ENCODE peak calls at places on chromosomes 6 and 20, in eight cellular contexts. T is IMR-90, W is lung, F is BJ, V is suprapubic skin, L is tibial nerve, P is psoas muscle, S is Caco-2. R is an unnamed sample.

GRCh38 chr6:35388023-35388422 is 45.7 kb downstream of the PPARD start:
- DNase-seq in P (no peak), V (no peak), W (no peak), L (no peak), F (no peak), T (no peak), S (no peak), R (no peak)

GRCh38 chr20:51930775-51931174 is 128.5 kb upstream of the SALL4 start:
- DNase-seq in L (no peak), S (no peak), W (no peak), V (no peak), P (no peak), T (peak), F (no peak), R (no peak)

GRCh38 chr6:159169193-159169555 is at the start of gene FNDC1:
- DNase-seq in S (no peak), L (no peak), W (no peak), T (no peak), V (no peak), P (peak), F (no peak), R (no peak)

GRCh38 chr20:25622450-25623224 is 1.2 kb downstream of the NANP start:
- DNase-seq in S (no peak), L (no peak), V (no peak), W (no peak), T (peak), P (no peak), F (no peak), R (no peak)

GRCh38 chr6:143027058-143027457 is 33.6 kb upstream of the AIG1 start:
- DNase-seq in V (no peak), L (peak), F (no peak), S (no peak), T (peak), W (no peak), P (peak), R (no peak)

GRCh38 chr20:37690626-37691369 is 3.0 kb upstream of the CTNNBL1 start:
- DNase-seq in T (no peak), L (no peak), W (no peak), F (no peak), V (no peak), P (no peak), S (no peak), R (no peak)

GRCh38 chr20:10131612-10132345 is 86.9 kb upstream of the SNAP25 start:
- DNase-seq in L (no peak), P (no peak), V (no peak), F (no peak), T (peak), W (no peak), S (no peak), R (no peak)

GRCh38 chr20:326645-327031 is 1.3 kb downstream of the SOX12 start:
- DNase-seq in L (no peak), W (no peak), P (peak), T (no peak), V (no peak), S (no peak), F (no peak), R (no peak)

GRCh38 chr6:140079328-140079727 is 704.9 kb upstream of the CITED2 start:
- DNase-seq in F (no peak), S (no peak), W (no peak), V (no peak), P (no peak), L (no peak), T (peak), R (no peak)

GRCh38 chr6:2911171-2911570 is 8.1 kb upstream of the SERPINB9 start:
- DNase-seq in P (no peak), W (no peak), L (no peak), V (no peak), S (no peak), F (no peak), T (no peak), R (peak)

GRCh38 chr6:18493421-18493891 is 106.3 kb downstream of the RNF144B start:
- DNase-seq in F (no peak), W (peak), P (no peak), V (no peak), T (no peak), S (no peak), L (no peak), R (no peak)

GRCh38 chr6:71459162-71459561 is 170.6 kb downstream of the OGFRL1 start:
- DNase-seq in F (no peak), S (no peak), L (no peak), W (no peak), T (no peak), V (no peak), P (no peak), R (no peak)

GRCh38 chr6:108446629-108447150 is 114.0 kb upstream of the FOXO3 start:
- DNase-seq in W (no peak), V (no peak), S (no peak), L (no peak), F (no peak), T (no peak), P (no peak), R (no peak)

GRCh38 chr6:82955841-82956240 is 109.8 kb downstream of the UBE3D start:
- DNase-seq in W (no peak), S (no peak), P (no peak), V (no peak), L (no peak), F (peak), T (peak), R (no peak)

GRCh38 chr6:150418825-150419594 is 50.2 kb downstream of the IYD start:
- DNase-seq in L (peak), T (peak), S (peak), F (no peak), P (peak), V (peak), W (peak), R (no peak)

GRCh38 chr6:43972179-43972914 is 154.9 kb downstream of the MRPL14 start:
- DNase-seq in S (no peak), P (no peak), V (peak), T (no peak), W (no peak), F (no peak), L (no peak), R (no peak)

GRCh38 chr6:43973351-43973750 is 153.9 kb downstream of the MRPL14 start:
- DNase-seq in T (no peak), W (peak), S (no peak), V (peak), L (no peak), F (no peak), P (no peak), R (no peak)

GRCh38 chr6:43972915-43973304 is 154.3 kb downstream of the MRPL14 start:
- DNase-seq in F (peak), P (peak), L (peak), V (peak), S (no peak), W (peak), T (peak), R (no peak)

GRCh38 chr6:43976706-43977403 is 150.4 kb downstream of the MRPL14 start:
- DNase-seq in T (peak), S (no peak), V (peak), W (no peak), F (no peak), L (no peak), P (no peak), R (no peak)

GRCh38 chr6:43974643-43975235 is 152.5 kb downstream of the MRPL14 start:
- DNase-seq in F (no peak), S (no peak), V (no peak), T (peak), P (no peak), L (no peak), W (no peak), R (no peak)
- H3K4me3 ChIP-seq in F (no peak), S (no peak), V (no peak), T (no peak), P (no peak), L (no peak), W (no peak), R (no peak)

GRCh38 chr6:42410861-42411260 is 40.9 kb downstream of the TRERF1 start:
- DNase-seq in W (no peak), L (no peak), P (no peak), V (no peak), F (no peak), T (no peak), S (no peak), R (no peak)
- TF ChIP-seq CTCF in W (no peak), L (no peak), P (no peak), V (no peak), F (no peak), T (no peak), S (no peak), R (no peak)

GRCh38 chr20:8133816-8134451 is 1.9 kb downstream of the PLCB1 start:
- DNase-seq in L (no peak), T (no peak), W (no peak), P (no peak), F (no peak), S (no peak), V (no peak), R (no peak)
- H3K4me3 ChIP-seq in L (no peak), T (no peak), W (no peak), P (peak), F (no peak), S (no peak), V (peak), R (no peak)

DNA sequence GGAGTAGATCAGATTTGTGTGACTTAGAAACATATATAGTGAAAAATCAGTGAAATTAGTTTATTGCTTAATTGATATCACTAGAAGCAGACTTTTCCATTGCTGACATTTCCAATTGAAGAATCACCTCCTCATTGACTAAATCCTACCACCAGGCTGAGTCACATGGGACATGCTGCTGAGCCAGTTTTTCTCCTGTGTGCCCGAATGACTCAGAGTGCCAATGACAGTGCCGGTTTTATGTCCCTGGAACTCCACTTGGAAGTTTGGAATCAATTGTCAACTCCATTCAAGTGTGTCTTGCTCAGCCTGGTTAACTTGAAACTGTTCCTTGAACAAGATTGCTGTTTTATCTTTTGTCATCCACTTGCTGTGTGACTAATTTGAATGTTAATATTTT is 316.1 kb upstream of the PRDM1 start:
- DNase-seq in L (no peak), F (no peak), W (no peak), P (no peak), V (no peak), T (peak), S (no peak), R (no peak)
- TF ChIP-seq CTCF in L (no peak), F (no peak), W (no peak), P (no peak), V (no peak), T (no peak), S (no peak), R (no peak)

DNA sequence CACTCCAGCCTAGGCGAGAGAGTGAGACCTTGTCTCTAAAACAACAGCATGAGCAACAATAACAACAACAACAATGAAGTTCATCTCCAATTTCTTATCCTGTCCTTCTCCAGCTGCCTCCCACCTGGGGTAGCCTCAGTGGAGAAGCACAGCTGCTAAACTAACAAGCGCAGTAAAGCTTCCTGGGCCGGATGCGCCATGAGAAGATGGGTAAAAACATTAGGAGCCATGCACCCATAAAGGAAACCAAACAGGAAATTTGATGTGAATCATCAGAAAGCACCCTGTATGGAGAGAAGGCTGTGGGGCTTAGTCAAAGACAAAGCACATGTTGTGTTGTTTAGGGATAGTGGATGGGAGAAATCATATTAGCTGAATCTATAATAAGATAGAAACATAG is 61.1 kb upstream of the CCN6 start:
- DNase-seq in P (no peak), V (no peak), W (no peak), F (no peak), L (no peak), S (no peak), T (peak), R (no peak)
- H3K4me3 ChIP-seq in P (no peak), V (no peak), W (no peak), F (no peak), L (no peak), S (no peak), T (no peak), R (no peak)

GRCh38 chr6:53064726-53065265 is 408 bp upstream of the FBXO9 start:
- DNase-seq in V (peak), S (peak), L (peak), F (peak), P (peak), W (peak), T (peak), R (peak)
- TF ChIP-seq CTCF in V (no peak), S (peak), L (no peak), F (peak), P (peak), W (peak), T (peak), R (no peak)

GRCh38 chr6:1310628-1311399 is 1.1 kb upstream of the FOXQ1 start:
- DNase-seq in P (no peak), L (no peak), S (peak), F (no peak), V (no peak), W (peak), T (no peak), R (no peak)
- H3K4me3 ChIP-seq in P (peak), L (no peak), S (peak), F (no peak), V (peak), W (no peak), T (peak), R (peak)

GRCh38 chr6:16282370-16282769 is 44.0 kb downstream of the GMPR start:
- DNase-seq in T (no peak), F (no peak), W (no peak), S (no peak), L (no peak), P (no peak), V (no peak), R (no peak)

GRCh38 chr6:16286151-16286522 is 47.8 kb downstream of the GMPR start:
- DNase-seq in W (no peak), T (peak), F (no peak), P (no peak), L (no peak), V (no peak), S (no peak), R (no peak)

GRCh38 chr6:16284472-16284871 is 46.1 kb downstream of the GMPR start:
- DNase-seq in S (no peak), L (no peak), W (no peak), T (no peak), F (no peak), V (no peak), P (peak), R (no peak)

GRCh38 chr6:16288163-16288562 is 49.8 kb downstream of the GMPR start:
- DNase-seq in T (no peak), S (no peak), W (no peak), L (no peak), P (no peak), V (no peak), F (no peak), R (no peak)

DNA sequence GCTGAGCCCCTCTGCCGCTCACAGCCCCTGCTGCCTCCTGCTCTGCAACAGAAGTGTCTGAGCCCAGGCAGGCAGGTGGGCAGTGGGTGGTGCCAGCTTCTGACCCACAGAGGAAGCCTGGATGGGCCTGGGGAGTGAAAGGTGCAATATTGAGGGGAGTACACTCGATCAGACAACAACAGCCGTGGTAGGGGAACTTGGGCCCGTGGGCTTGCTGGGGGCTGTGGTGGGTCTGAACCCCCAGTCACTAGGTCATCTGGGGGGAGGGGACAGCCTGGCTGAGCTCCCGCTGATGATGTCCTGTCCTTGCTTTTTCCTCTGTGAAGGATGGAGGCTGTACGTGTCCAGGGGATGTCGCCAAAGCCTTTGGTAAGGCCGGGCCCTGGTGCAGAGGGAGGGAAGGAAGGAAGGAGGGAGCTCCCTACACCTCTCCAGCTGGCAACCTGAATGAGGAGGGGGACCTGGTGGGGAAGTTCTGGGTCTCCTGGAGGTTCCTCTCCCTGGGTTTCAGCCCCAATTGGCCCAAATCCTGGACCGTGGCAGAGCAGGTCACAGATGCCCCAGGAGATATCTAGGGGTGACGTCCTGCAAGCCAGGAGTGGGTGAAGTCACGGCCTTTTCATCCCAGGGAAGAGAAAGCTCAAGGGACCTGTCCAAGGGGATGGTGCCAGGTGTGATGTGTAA is 47.2 kb downstream of the GMPR start:
- DNase-seq in L (no peak), T (no peak), W (no peak), F (no peak), V (no peak), P (no peak), S (no peak), R (no peak)
- TF ChIP-seq CTCF in L (no peak), T (no peak), W (no peak), F (no peak), V (no peak), P (no peak), S (no peak), R (no peak)

DNA sequence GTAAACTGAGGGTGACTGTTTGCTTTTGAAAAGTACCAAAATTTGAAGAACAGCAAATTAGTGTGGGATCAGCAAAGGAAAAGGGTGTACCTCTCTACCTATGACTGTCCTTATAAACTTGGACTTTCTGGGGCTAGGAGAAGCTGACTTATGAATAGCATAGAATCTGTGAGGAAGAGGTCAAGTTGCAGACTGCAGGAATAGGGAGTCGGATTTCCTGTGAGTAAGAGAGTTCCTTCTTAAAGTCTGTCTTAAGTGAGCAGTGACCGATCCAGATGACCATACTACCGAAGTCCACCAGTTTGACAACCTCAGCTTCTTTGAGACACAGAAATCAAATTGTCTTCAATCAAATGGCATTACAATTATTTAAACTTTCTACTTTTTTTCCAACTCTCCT is 708.7 kb downstream of the UTRN start:
- DNase-seq in F (peak), V (no peak), S (no peak), P (no peak), T (peak), L (no peak), W (no peak), R (no peak)
- H3K4me3 ChIP-seq in F (no peak), V (no peak), S (no peak), P (no peak), T (no peak), L (no peak), W (no peak), R (no peak)